ENCODE peak calls at places on chromosomes 1 and 21, in five cellular contexts. L is left lung, C is brain microvascular endothelial cell, V is H1, P is Peyer's patch. H is an unnamed sample.

GRCh38 chr1:162003825-162004205 is 19.9 kb downstream of the OLFML2B start:
- DNase-seq in L (peak; percentile 69), C (peak; percentile 78), V (no peak), P (no peak), H (peak; percentile 49)

GRCh38 chr1:240619357-240619756 is 7.4 kb upstream of the GREM2 start:
- DNase-seq in L (no peak), C (no peak), V (no peak), P (no peak), H (no peak)

GRCh38 chr1:33656467-33656866 is 184.0 kb downstream of the ZSCAN20 start:
- DNase-seq in L (no peak), C (no peak), V (no peak), P (no peak), H (no peak)

GRCh38 chr21:30984897-30985296 is 53.4 kb downstream of the KRTAP19-8 start:
- DNase-seq in L (no peak), C (no peak), V (no peak), P (no peak), H (no peak)

GRCh38 chr1:245292141-245292540 is 137.4 kb downstream of the KIF26B start:
- DNase-seq in L (no peak), C (no peak), V (no peak), P (no peak), H (no peak)

GRCh38 chr1:170114916-170115315 is 30.8 kb upstream of the NTMT2 start:
- DNase-seq in L (no peak), C (peak; percentile 47), V (no peak), P (no peak), H (no peak)

GRCh38 chr1:32702599-32703478 is at the start of gene SYNC:
- DNase-seq in L (peak; percentile 78), C (peak; percentile 40), V (no peak), P (peak; percentile 90), H (no peak)

GRCh38 chr1:155329980-155330598 is 9.4 kb downstream of the RUSC1 start:
- DNase-seq in L (no peak), C (no peak), V (no peak), P (no peak), H (no peak)

GRCh38 chr1:24905979-24906720 is 23.9 kb downstream of the RUNX3 start:
- DNase-seq in L (peak; percentile 19), C (no peak), V (peak; percentile 47), P (peak; percentile 37), H (no peak)

GRCh38 chr1:204627436-204627835 is 58.1 kb downstream of the LRRN2 start:
- DNase-seq in L (no peak), C (no peak), V (no peak), P (no peak), H (no peak)

GRCh38 chr1:68111804-68112436 is 61.5 kb upstream of the DIRAS3 start:
- DNase-seq in L (peak; percentile 42), C (peak; percentile 90), V (peak; percentile 42), P (peak; percentile 59), H (no peak)

GRCh38 chr1:53313556-53313955 is 14.3 kb downstream of the LRP8 start:
- DNase-seq in L (no peak), C (no peak), V (no peak), P (no peak), H (no peak)

GRCh38 chr1:49048188-49048587 is 271.5 kb upstream of the BEND5 start:
- DNase-seq in L (no peak), C (no peak), V (no peak), P (no peak), H (no peak)

GRCh38 chr21:34743831-34744230 is 75.0 kb downstream of the CLIC6 start:
- DNase-seq in L (peak; percentile 43), C (peak; percentile 18), V (no peak), P (no peak), H (no peak)

GRCh38 chr1:207035877-207036558 is 3.5 kb upstream of the C1orf116 start:
- DNase-seq in L (no peak), C (no peak), V (no peak), P (no peak), H (no peak)

GRCh38 chr1:217211484-217211883 is 419.4 kb downstream of the GPATCH2 start:
- DNase-seq in L (no peak), C (no peak), V (no peak), P (no peak), H (no peak)

GRCh38 chr1:46131727-46132528 is 501 bp downstream of the PIK3R3 start:
- DNase-seq in L (peak; percentile 41), C (peak; percentile 22), V (peak; percentile 46), P (peak; percentile 54), H (no peak)

GRCh38 chr1:245436407-245436806 is 281.6 kb downstream of the KIF26B start:
- DNase-seq in L (no peak), C (no peak), V (no peak), P (no peak), H (no peak)

GRCh38 chr1:87942165-87942564 is 613.5 kb downstream of the LMO4 start:
- DNase-seq in L (peak; percentile 62), C (no peak), V (no peak), P (no peak), H (no peak)

GRCh38 chr1:181503130-181503810 is 20.0 kb downstream of the CACNA1E start:
- DNase-seq in L (no peak), C (no peak), V (no peak), P (no peak), H (no peak)

GRCh38 chr1:181506563-181507353 is 23.4 kb downstream of the CACNA1E start:
- DNase-seq in L (no peak), C (no peak), V (no peak), P (no peak), H (no peak)

GRCh38 chr1:181501612-181502011 is 18.3 kb downstream of the CACNA1E start:
- DNase-seq in L (no peak), C (no peak), V (no peak), P (no peak), H (no peak)

GRCh38 chr1:181508486-181509165 is 25.3 kb downstream of the CACNA1E start:
- DNase-seq in L (no peak), C (no peak), V (no peak), P (no peak), H (no peak)

DNA sequence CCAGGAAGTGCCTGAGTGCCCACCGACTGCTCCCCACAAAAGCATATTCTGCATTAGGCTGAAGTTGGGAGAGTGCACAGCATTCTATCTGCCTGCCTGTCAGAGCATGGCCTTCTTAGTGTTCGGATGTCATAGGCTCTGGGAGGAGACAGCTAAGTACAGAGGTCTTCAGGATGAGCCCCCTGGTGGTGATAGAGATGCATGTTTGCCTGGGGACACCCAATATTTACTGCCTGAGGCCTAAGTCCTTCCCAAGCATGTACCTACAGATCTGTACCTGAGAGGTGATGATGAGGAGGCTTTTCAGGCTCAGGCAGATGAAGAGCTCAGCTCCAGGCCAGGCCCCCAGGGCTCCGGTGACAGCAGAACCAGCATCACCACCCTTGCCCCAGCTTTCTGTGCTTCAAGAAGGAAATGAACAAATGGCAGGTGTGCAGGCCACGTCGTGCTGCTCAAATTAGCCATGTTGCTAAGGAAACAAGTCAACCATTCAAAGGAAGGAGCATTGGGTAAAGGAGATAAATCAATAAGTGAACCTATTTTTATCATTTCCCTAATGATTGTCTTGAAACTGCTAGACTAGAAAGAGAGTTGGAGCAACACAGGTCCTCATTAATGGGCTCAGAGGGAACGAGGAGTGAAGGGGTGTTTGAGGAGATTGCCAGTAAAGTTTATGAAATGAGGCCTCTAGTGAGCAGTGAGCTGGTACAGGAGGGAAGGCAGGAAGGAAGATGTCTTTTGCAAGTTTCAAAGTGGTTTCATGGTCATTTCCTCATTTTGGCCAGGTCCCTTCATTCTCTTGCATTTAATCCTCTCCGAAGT is 21.2 kb downstream of the CACNA1E start:
- DNase-seq in L (no peak), C (peak; percentile 7), V (peak; percentile 52), P (no peak), H (no peak)
- TF ChIP-seq CTCF in L (no peak), C (peak; percentile 18), V (peak; percentile 91), P (no peak), H (peak; percentile 51)

GRCh38 chr21:25871566-25871965 is 136.8 kb downstream of the GABPA start:
- DNase-seq in L (no peak), C (no peak), V (peak; percentile 58), P (no peak), H (no peak)
- TF ChIP-seq CTCF in L (no peak), C (peak; percentile 41), V (peak; percentile 59), P (no peak), H (peak; percentile 44)

GRCh38 chr1:226661965-226662364 is 77.1 kb downstream of the ITPKB start:
- DNase-seq in L (no peak), C (no peak), V (no peak), P (peak; percentile 15), H (no peak)
- TF ChIP-seq CTCF in L (no peak), C (peak; percentile 24), V (no peak), P (no peak), H (no peak)

DNA sequence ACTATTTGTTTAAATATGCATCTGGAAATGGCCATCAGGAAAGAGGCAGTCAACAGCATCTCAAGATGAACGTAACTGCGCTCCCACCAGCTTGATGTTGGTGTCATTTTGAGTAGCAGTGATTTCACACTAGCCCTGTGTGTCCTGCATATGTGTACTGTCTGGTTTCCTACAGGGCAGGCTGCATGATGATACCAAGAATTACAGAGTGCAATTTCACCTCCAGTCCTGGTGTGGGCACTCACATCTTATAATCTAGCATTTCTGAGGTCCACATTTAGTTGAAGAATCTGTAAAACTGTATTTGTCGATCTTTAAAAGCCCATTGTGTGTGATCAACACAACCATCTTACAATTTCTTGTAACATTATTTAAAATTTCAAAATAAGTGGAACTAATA is 336.4 kb downstream of the PAPPA2 start:
- DNase-seq in L (no peak), C (no peak), V (no peak), P (no peak), H (no peak)
- TF ChIP-seq CTCF in L (no peak), C (no peak), V (peak; percentile 25), P (no peak), H (no peak)

GRCh38 chr1:91440845-91441244 is 36.2 kb upstream of the HFM1 start:
- DNase-seq in L (no peak), C (no peak), V (no peak), P (no peak), H (no peak)
- TF ChIP-seq CTCF in L (no peak), C (peak; percentile 13), V (no peak), P (no peak), H (peak; percentile 47)

GRCh38 chr1:196723325-196724185 is 51.1 kb upstream of the CFHR3 start:
- DNase-seq in L (no peak), C (peak; percentile 47), V (peak; percentile 81), P (peak; percentile 48), H (peak; percentile 19)
- TF ChIP-seq CTCF in L (peak; percentile 24), C (peak; percentile 88), V (peak; percentile 96), P (no peak), H (peak; percentile 86)